ENCODE peak calls at places on chromosomes 3 and 15, in nine cellular contexts. G is colonic mucosa, H is right lobe of liver, U is fibroblast of lung, P is heart right ventricle, B is tibial artery, C is GM12865, R is brain microvascular endothelial cell, A is fibroblast of pulmonary artery. Z is an unnamed sample.

GRCh38 chr15:71042356-71042922 is 72.8 kb upstream of the THSD4 start:
- DNase-seq in G (no peak), H (no peak), U (peak), P (no peak), B (no peak), C (no peak), R (no peak), A (no peak), Z (no peak)

GRCh38 chr3:37163262-37164020 is 10.9 kb downstream of the LRRFIP2 start:
- DNase-seq in G (no peak), H (no peak), U (peak), P (no peak), B (no peak), C (peak), R (peak), A (peak), Z (peak)

GRCh38 chr3:34668915-34669314 is 870.5 kb downstream of the PDCD6IP start:
- DNase-seq in G (no peak), H (no peak), U (no peak), P (no peak), B (no peak), C (no peak), R (no peak), A (no peak), Z (no peak)

GRCh38 chr15:73799466-73799865 is 46.3 kb upstream of the INSYN1 start:
- DNase-seq in G (no peak), H (no peak), U (peak), P (no peak), B (no peak), C (no peak), R (no peak), A (peak), Z (no peak)

GRCh38 chr15:37134699-37135131 is 34.4 kb upstream of the MEIS2 start:
- DNase-seq in G (no peak), H (no peak), U (peak), P (no peak), B (no peak), C (peak), R (peak), A (peak), Z (peak)

GRCh38 chr15:81611679-81612078 is 237.7 kb upstream of the TMC3 start:
- DNase-seq in G (no peak), H (no peak), U (no peak), P (no peak), B (no peak), C (no peak), R (no peak), A (no peak), Z (no peak)

GRCh38 chr15:101156509-101157159 is 95.2 kb downstream of the CHSY1 start:
- DNase-seq in G (no peak), H (no peak), U (peak), P (no peak), B (no peak), C (peak), R (peak), A (no peak), Z (peak)

GRCh38 chr3:33144433-33144832 is 30.6 kb downstream of the CRTAP start:
- DNase-seq in G (no peak), H (no peak), U (no peak), P (no peak), B (no peak), C (peak), R (no peak), A (no peak), Z (no peak)

GRCh38 chr3:131795382-131796085 is 239.3 kb downstream of the CPNE4 start:
- DNase-seq in G (no peak), H (no peak), U (peak), P (no peak), B (no peak), C (peak), R (peak), A (peak), Z (no peak)

GRCh38 chr15:87129916-87130315 is 1050.2 kb downstream of the AGBL1 start:
- DNase-seq in G (no peak), H (no peak), U (peak), P (no peak), B (no peak), C (no peak), R (no peak), A (no peak), Z (no peak)

GRCh38 chr3:85330071-85330470 is 371.3 kb downstream of the CADM2 start:
- DNase-seq in G (no peak), H (no peak), U (no peak), P (no peak), B (no peak), C (no peak), R (no peak), A (no peak), Z (no peak)

GRCh38 chr3:25532763-25533162 is 104.7 kb downstream of the RARB start:
- DNase-seq in G (peak), H (no peak), U (no peak), P (no peak), B (no peak), C (peak), R (peak), A (peak), Z (peak)

GRCh38 chr15:50231761-50232160 is 33.8 kb downstream of the HDC start:
- DNase-seq in G (no peak), H (no peak), U (no peak), P (no peak), B (no peak), C (no peak), R (no peak), A (no peak), Z (no peak)

GRCh38 chr15:41856716-41857115 is 18.1 kb downstream of the PLA2G4B start:
- DNase-seq in G (no peak), H (no peak), U (no peak), P (no peak), B (no peak), C (no peak), R (no peak), A (no peak), Z (no peak)

GRCh38 chr3:113241292-113242033 is 30.1 kb downstream of the BOC start:
- DNase-seq in G (no peak), H (no peak), U (peak), P (no peak), B (no peak), C (no peak), R (no peak), A (peak), Z (no peak)

GRCh38 chr15:48191574-48192225 is at the start of gene CTXN2:
- DNase-seq in G (peak), H (no peak), U (peak), P (no peak), B (no peak), C (no peak), R (no peak), A (no peak), Z (no peak)

GRCh38 chr3:30770387-30770786 is 124.1 kb downstream of the GADL1 start:
- DNase-seq in G (no peak), H (no peak), U (peak), P (no peak), B (peak), C (no peak), R (peak), A (peak), Z (peak)

GRCh38 chr15:62163847-62164499 is 1.1 kb downstream of the C2CD4B start:
- DNase-seq in G (no peak), H (peak), U (no peak), P (peak), B (no peak), C (no peak), R (no peak), A (peak), Z (peak)

GRCh38 chr3:9810357-9810726 is 280 bp downstream of the TTLL3 start:
- DNase-seq in G (no peak), H (no peak), U (no peak), P (no peak), B (no peak), C (no peak), R (no peak), A (no peak), Z (peak)

GRCh38 chr3:129794319-129795201 is 99.0 kb downstream of the TMCC1 start:
- DNase-seq in G (peak), H (no peak), U (peak), P (peak), B (no peak), C (peak), R (no peak), A (peak), Z (no peak)

GRCh38 chr3:38271552-38271951 is 5.9 kb downstream of the SLC22A13 start:
- DNase-seq in G (no peak), H (no peak), U (no peak), P (no peak), B (no peak), C (no peak), R (no peak), A (no peak), Z (no peak)

GRCh38 chr3:187739561-187740445 is 5.5 kb downstream of the BCL6 start:
- DNase-seq in G (peak), H (peak), U (peak), P (peak), B (peak), C (peak), R (peak), A (peak), Z (peak)

GRCh38 chr3:108221403-108221802 is 821 bp downstream of the IFT57 start:
- DNase-seq in G (no peak), H (no peak), U (no peak), P (no peak), B (no peak), C (no peak), R (no peak), A (no peak), Z (no peak)

GRCh38 chr3:48240000-48240710 is 749 bp upstream of the ZNF589 start:
- DNase-seq in G (no peak), H (no peak), U (no peak), P (no peak), B (no peak), C (no peak), R (no peak), A (no peak), Z (no peak)

GRCh38 chr3:8318002-8318649 is 183.5 kb upstream of the LMCD1 start:
- DNase-seq in G (no peak), H (no peak), U (peak), P (no peak), B (no peak), C (no peak), R (peak), A (no peak), Z (peak)

GRCh38 chr15:37010595-37010994 is 89.8 kb downstream of the MEIS2 start:
- DNase-seq in G (no peak), H (no peak), U (no peak), P (no peak), B (no peak), C (no peak), R (no peak), A (no peak), Z (no peak)

GRCh38 chr3:88141458-88142083 is 8.2 kb upstream of the C3orf38 start:
- DNase-seq in G (no peak), H (no peak), U (peak), P (no peak), B (no peak), C (no peak), R (no peak), A (peak), Z (peak)

GRCh38 chr3:149848688-149849087 is 35.7 kb downstream of the RNF13 start:
- DNase-seq in G (no peak), H (no peak), U (no peak), P (no peak), B (no peak), C (no peak), R (no peak), A (no peak), Z (no peak)

GRCh38 chr3:71931930-71932329 is 147.0 kb upstream of the PROK2 start:
- DNase-seq in G (no peak), H (no peak), U (no peak), P (no peak), B (no peak), C (peak), R (no peak), A (no peak), Z (no peak)

GRCh38 chr15:82297546-82297945 is 34.9 kb downstream of the SAXO2 start:
- DNase-seq in G (no peak), H (no peak), U (no peak), P (no peak), B (no peak), C (no peak), R (no peak), A (no peak), Z (no peak)

GRCh38 chr3:197420115-197420514 is 121.7 kb upstream of the DLG1 start:
- DNase-seq in G (no peak), H (no peak), U (peak), P (no peak), B (no peak), C (no peak), R (no peak), A (no peak), Z (no peak)

GRCh38 chr3:25679166-25679565 is 14.5 kb upstream of the TOP2B start:
- DNase-seq in G (no peak), H (no peak), U (no peak), P (no peak), B (no peak), C (no peak), R (no peak), A (no peak), Z (no peak)

DNA sequence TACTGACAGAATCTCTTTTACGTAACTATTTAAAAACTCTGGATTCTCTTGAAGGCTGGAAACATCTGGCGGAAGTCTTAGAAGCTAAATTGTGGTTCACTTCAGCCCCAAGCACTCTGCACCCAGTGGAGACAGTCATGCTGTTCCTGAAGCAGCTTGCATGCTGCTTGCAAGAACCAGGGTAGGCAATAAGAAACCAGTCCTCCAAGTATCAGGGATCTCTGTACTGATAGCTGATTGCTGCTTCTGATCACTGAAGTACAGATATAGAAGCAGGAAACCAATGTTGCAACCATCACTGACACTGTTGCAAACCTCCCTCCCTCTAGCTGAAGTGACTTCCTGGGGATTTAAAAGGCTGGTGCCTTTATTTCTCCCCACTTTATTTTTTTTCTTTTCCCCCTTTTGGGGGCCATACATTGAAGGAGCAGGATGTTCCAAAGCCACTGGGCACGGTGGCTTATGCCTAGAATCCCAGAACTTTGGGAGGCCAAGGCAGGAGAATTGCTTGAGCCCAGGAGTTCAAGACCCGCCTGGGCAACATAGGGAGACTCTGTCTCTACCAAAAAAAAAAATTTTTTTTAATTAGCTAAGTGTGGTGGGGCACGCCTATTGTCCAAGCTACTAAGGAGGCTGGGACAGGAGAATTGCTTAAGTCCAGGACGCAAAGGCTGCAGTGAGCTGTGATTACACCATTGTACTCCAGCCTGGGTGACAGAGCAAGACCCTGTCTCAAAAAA is 15.3 kb downstream of the SPCS1 start:
- DNase-seq in G (no peak), H (no peak), U (no peak), P (no peak), B (no peak), C (peak), R (no peak), A (peak), Z (no peak)
- H3K4me3 ChIP-seq in G (no peak), H (no peak), U (no peak), P (no peak), B (no peak), C (no peak), R (no peak), A (no peak), Z (no peak)

DNA sequence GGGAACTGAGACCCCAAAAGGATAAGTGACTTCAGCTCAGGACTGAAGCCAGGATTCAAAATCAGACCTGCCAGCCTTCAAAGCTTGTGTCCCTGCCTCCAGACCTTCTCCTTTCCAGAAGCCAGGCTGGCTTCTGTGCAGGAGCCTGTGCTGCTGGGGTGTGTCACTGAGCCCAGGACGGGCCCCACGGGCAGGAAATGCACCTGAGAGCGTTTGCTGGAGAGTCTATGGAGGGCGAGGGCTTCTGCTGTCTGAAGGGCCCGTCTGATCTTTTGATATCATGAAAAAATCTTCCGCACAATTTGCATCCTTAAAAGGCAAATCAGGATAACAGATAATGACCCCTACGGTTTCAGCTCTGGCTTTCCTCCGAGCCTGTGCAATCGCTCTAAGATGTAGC is 125.4 kb downstream of the FAM43A start:
- DNase-seq in G (no peak), H (no peak), U (no peak), P (no peak), B (no peak), C (no peak), R (no peak), A (no peak), Z (no peak)
- TF ChIP-seq CTCF in G (no peak), H (no peak), U (no peak), P (no peak), B (no peak), C (no peak), R (no peak), A (no peak), Z (no peak)

DNA sequence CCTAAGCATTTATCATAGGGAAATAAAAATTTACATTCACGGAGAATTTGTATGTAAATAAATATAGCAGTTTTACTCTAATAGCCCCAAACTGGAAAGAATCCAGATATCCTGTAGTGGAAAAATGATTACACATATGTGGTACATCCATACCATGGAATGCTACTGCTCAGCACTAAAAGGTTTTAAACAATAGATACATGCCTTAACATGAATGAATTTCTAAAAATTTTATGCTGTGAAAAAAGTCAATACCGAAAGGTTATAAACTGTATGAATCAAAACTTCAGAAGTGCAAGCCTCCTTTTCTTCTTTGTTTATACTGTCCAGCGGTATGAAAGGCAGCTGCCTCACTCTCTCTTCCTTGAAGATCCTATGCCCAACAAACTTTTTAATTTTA is 37.5 kb upstream of the MCTP2 start:
- DNase-seq in G (no peak), H (no peak), U (no peak), P (no peak), B (no peak), C (no peak), R (no peak), A (no peak), Z (no peak)
- H3K4me3 ChIP-seq in G (no peak), H (no peak), U (no peak), P (no peak), B (no peak), C (no peak), R (no peak), A (no peak), Z (no peak)

DNA sequence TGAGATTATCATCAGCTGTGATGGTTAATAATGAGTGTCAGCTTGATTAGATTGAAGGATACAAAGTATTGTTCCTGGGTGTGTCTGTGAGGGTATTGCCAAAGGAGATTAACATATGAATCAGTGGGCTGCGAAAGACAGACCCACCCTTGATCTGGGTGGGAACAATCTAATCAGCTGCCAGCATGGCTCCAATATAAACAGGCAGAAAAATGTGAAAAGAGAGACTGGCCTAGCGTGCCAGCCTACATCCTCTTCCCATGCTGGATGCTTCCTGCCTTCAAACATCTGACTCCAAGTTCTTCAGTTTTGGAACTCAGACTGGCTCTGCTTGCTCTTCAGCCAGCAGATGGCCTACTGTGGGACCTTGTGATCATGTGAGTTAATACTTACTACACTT is 869.5 kb downstream of the SI start:
- DNase-seq in G (no peak), H (no peak), U (no peak), P (no peak), B (no peak), C (no peak), R (peak), A (peak), Z (no peak)
- TF ChIP-seq CTCF in G (no peak), H (no peak), U (no peak), P (no peak), B (no peak), C (no peak), R (no peak), A (no peak), Z (no peak)

Z was measured in foreskin fibroblast.